ENCODE peak calls at places on chromosomes 6 and 20, in four cellular contexts. One of them, this sample, is unnamed.

GRCh38 chr6:147624946-147625515 is 116.5 kb downstream of the SAMD5 start:
- DNase-seq in fibroblast of the aortic adventitia: no peak
- DNase-seq in lower lobe of right lung: no peak
- DNase-seq in upper lobe of left lung: no peak
- DNase-seq in this sample: no peak

GRCh38 chr6:135519343-135519742 is 21.8 kb upstream of the AHI1 start:
- DNase-seq in fibroblast of the aortic adventitia: no peak
- DNase-seq in lower lobe of right lung: no peak
- DNase-seq in upper lobe of left lung: no peak
- DNase-seq in this sample: no peak

GRCh38 chr6:33742837-33743236 is 3.9 kb downstream of the IP6K3 start:
- DNase-seq in fibroblast of the aortic adventitia: no peak
- DNase-seq in lower lobe of right lung: no peak
- DNase-seq in upper lobe of left lung: no peak
- DNase-seq in this sample: no peak

GRCh38 chr6:35370124-35370741 is 27.9 kb downstream of the PPARD start:
- DNase-seq in fibroblast of the aortic adventitia: peak
- DNase-seq in lower lobe of right lung: peak
- DNase-seq in upper lobe of left lung: peak
- DNase-seq in this sample: peak

GRCh38 chr20:24747015-24747712 is 201.9 kb upstream of the CST7 start:
- DNase-seq in fibroblast of the aortic adventitia: no peak
- DNase-seq in lower lobe of right lung: no peak
- DNase-seq in upper lobe of left lung: peak
- DNase-seq in this sample: no peak

GRCh38 chr6:41937881-41938574 is 3.6 kb downstream of the CCND3 start:
- DNase-seq in fibroblast of the aortic adventitia: peak
- DNase-seq in lower lobe of right lung: no peak
- DNase-seq in upper lobe of left lung: peak
- DNase-seq in this sample: no peak

GRCh38 chr6:142570221-142570671 is 268.4 kb downstream of the ADGRG6 start:
- DNase-seq in fibroblast of the aortic adventitia: peak
- DNase-seq in lower lobe of right lung: no peak
- DNase-seq in upper lobe of left lung: peak
- DNase-seq in this sample: peak

GRCh38 chr20:38196592-38196991 is 31.5 kb upstream of the TGM2 start:
- DNase-seq in fibroblast of the aortic adventitia: peak
- DNase-seq in lower lobe of right lung: peak
- DNase-seq in upper lobe of left lung: peak
- DNase-seq in this sample: peak

GRCh38 chr6:126170875-126171489 is 168.9 kb upstream of the CENPW start:
- DNase-seq in fibroblast of the aortic adventitia: peak
- DNase-seq in lower lobe of right lung: no peak
- DNase-seq in upper lobe of left lung: no peak
- DNase-seq in this sample: peak

GRCh38 chr20:49775229-49775693 is 37.4 kb upstream of the SLC9A8 start:
- DNase-seq in fibroblast of the aortic adventitia: peak
- DNase-seq in lower lobe of right lung: peak
- DNase-seq in upper lobe of left lung: peak
- DNase-seq in this sample: peak

GRCh38 chr6:70411948-70412796 is 1.1 kb upstream of the FAM135A start:
- DNase-seq in fibroblast of the aortic adventitia: no peak
- DNase-seq in lower lobe of right lung: no peak
- DNase-seq in upper lobe of left lung: no peak
- DNase-seq in this sample: no peak

GRCh38 chr6:166728884-166729530 is 102.0 kb upstream of the RPS6KA2 start:
- DNase-seq in fibroblast of the aortic adventitia: no peak
- DNase-seq in lower lobe of right lung: no peak
- DNase-seq in upper lobe of left lung: no peak
- DNase-seq in this sample: no peak

GRCh38 chr20:24950128-24950835 is 1.2 kb downstream of the CST7 start:
- DNase-seq in fibroblast of the aortic adventitia: no peak
- DNase-seq in lower lobe of right lung: no peak
- DNase-seq in upper lobe of left lung: no peak
- DNase-seq in this sample: no peak

GRCh38 chr6:31945507-31946369 is at the start of gene CFB:
- DNase-seq in fibroblast of the aortic adventitia: peak
- DNase-seq in lower lobe of right lung: peak
- DNase-seq in upper lobe of left lung: peak
- DNase-seq in this sample: peak

GRCh38 chr6:26205625-26206574 is 118.7 kb downstream of the HFE start:
- DNase-seq in fibroblast of the aortic adventitia: peak
- DNase-seq in lower lobe of right lung: no peak
- DNase-seq in upper lobe of left lung: no peak
- DNase-seq in this sample: peak

GRCh38 chr6:43929511-43929910 is 159.5 kb downstream of the VEGFA start:
- DNase-seq in fibroblast of the aortic adventitia: no peak
- DNase-seq in lower lobe of right lung: peak
- DNase-seq in upper lobe of left lung: no peak
- DNase-seq in this sample: no peak

GRCh38 chr6:30259140-30260035 is 46.2 kb upstream of the TRIM26 start:
- DNase-seq in fibroblast of the aortic adventitia: peak
- DNase-seq in lower lobe of right lung: peak
- DNase-seq in upper lobe of left lung: peak
- DNase-seq in this sample: peak

GRCh38 chr20:46087161-46087560 is 2.6 kb downstream of the NCOA5 start:
- DNase-seq in fibroblast of the aortic adventitia: peak
- DNase-seq in lower lobe of right lung: no peak
- DNase-seq in upper lobe of left lung: no peak
- DNase-seq in this sample: peak

GRCh38 chr20:58797371-58798050 is 53.2 kb downstream of the GNAS-AS1 start:
- DNase-seq in fibroblast of the aortic adventitia: no peak
- DNase-seq in lower lobe of right lung: no peak
- DNase-seq in upper lobe of left lung: no peak
- DNase-seq in this sample: no peak

GRCh38 chr6:148016013-148016412 is 326.6 kb upstream of the SASH1 start:
- DNase-seq in fibroblast of the aortic adventitia: no peak
- DNase-seq in lower lobe of right lung: no peak
- DNase-seq in upper lobe of left lung: peak
- DNase-seq in this sample: no peak

GRCh38 chr6:129659590-129660345 is 50.2 kb downstream of the ARHGAP18 start:
- DNase-seq in fibroblast of the aortic adventitia: no peak
- DNase-seq in lower lobe of right lung: no peak
- DNase-seq in upper lobe of left lung: no peak
- DNase-seq in this sample: no peak

GRCh38 chr20:2658414-2659354 is 5.3 kb downstream of the IDH3B start:
- DNase-seq in fibroblast of the aortic adventitia: no peak
- DNase-seq in lower lobe of right lung: no peak
- DNase-seq in upper lobe of left lung: no peak
- DNase-seq in this sample: peak

GRCh38 chr6:170188571-170189001 is 102.3 kb downstream of the DLL1 start:
- DNase-seq in fibroblast of the aortic adventitia: no peak
- DNase-seq in lower lobe of right lung: no peak
- DNase-seq in upper lobe of left lung: no peak
- DNase-seq in this sample: no peak

DNA sequence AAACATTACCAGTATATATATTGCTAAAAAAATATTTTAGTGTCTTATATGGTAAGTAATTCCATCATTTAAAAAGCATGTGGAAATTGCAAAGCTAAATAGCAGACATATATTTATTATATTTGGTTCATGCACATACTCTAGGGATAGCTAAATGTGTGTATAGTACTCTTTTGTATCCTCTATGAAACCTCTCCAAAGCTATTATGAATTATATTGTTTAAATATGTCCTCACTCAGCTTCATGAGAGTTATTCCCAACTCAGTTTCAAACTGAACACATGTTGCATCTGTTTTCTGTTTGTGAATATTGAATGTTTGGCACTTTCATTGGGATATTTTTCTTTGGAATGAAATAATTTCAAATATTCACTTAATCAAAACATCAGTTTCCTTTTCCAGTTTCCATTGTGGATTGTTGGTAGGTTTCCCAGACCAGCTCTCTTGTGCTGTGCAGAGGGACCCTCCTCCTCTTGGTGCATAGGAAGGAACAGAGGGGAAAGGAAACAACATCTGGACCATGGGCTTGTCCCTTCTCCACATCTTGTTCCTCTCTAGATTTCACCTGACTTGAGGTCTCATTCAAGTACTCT is 46.7 kb downstream of the HDAC2 start:
- DNase-seq in fibroblast of the aortic adventitia: peak
- DNase-seq in lower lobe of right lung: no peak
- DNase-seq in upper lobe of left lung: no peak
- DNase-seq in this sample: no peak
- TF ChIP-seq CTCF in fibroblast of the aortic adventitia: no peak
- TF ChIP-seq CTCF in lower lobe of right lung: no peak
- TF ChIP-seq CTCF in upper lobe of left lung: no peak
- TF ChIP-seq CTCF in this sample: no peak

GRCh38 chr6:108543165-108543940 is 17.4 kb upstream of the FOXO3 start:
- DNase-seq in fibroblast of the aortic adventitia: no peak
- DNase-seq in lower lobe of right lung: no peak
- DNase-seq in upper lobe of left lung: no peak
- DNase-seq in this sample: no peak

GRCh38 chr6:108544586-108544985 is 16.1 kb upstream of the FOXO3 start:
- DNase-seq in fibroblast of the aortic adventitia: peak
- DNase-seq in lower lobe of right lung: no peak
- DNase-seq in upper lobe of left lung: no peak
- DNase-seq in this sample: no peak

GRCh38 chr6:108546079-108547049 is 14.4 kb upstream of the FOXO3 start:
- DNase-seq in fibroblast of the aortic adventitia: no peak
- DNase-seq in lower lobe of right lung: no peak
- DNase-seq in upper lobe of left lung: no peak
- DNase-seq in this sample: no peak

GRCh38 chr6:108541843-108542795 is 18.6 kb upstream of the FOXO3 start:
- DNase-seq in fibroblast of the aortic adventitia: peak
- DNase-seq in lower lobe of right lung: peak
- DNase-seq in upper lobe of left lung: peak
- DNase-seq in this sample: peak
- H3K4me3 ChIP-seq in fibroblast of the aortic adventitia: no peak
- H3K4me3 ChIP-seq in lower lobe of right lung: no peak
- H3K4me3 ChIP-seq in upper lobe of left lung: no peak
- H3K4me3 ChIP-seq in this sample: no peak

DNA sequence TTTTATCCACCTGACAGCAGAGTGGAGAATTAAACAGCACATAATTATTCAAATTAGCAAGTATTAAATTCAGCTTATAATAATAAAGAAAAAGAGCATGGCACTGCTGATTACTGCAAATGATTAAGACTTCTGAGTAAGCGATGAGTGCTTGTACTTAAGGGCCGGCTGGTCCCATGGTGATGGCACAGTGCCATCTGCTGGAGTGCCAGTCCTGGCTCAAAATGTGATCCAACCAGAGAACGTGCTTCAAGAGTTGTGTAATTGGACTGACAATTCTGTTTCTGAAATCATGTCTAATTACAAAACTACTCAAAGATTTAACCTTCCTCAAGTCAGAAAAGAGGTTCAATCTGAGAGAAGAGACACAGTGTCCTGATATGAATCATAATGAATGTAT is 181.6 kb upstream of the RGS17 start:
- DNase-seq in fibroblast of the aortic adventitia: peak
- DNase-seq in lower lobe of right lung: peak
- DNase-seq in upper lobe of left lung: peak
- DNase-seq in this sample: peak
- TF ChIP-seq CTCF in fibroblast of the aortic adventitia: peak
- TF ChIP-seq CTCF in lower lobe of right lung: peak
- TF ChIP-seq CTCF in upper lobe of left lung: no peak
- TF ChIP-seq CTCF in this sample: peak

GRCh38 chr6:71888720-71889340 is 2.5 kb downstream of the RIMS1 start:
- DNase-seq in fibroblast of the aortic adventitia: no peak
- DNase-seq in lower lobe of right lung: no peak
- DNase-seq in upper lobe of left lung: no peak
- DNase-seq in this sample: no peak

GRCh38 chr6:71886184-71887005 is at the start of gene RIMS1:
- DNase-seq in fibroblast of the aortic adventitia: peak
- DNase-seq in lower lobe of right lung: no peak
- DNase-seq in upper lobe of left lung: no peak
- DNase-seq in this sample: no peak

GRCh38 chr6:71887744-71888115 is 1.4 kb downstream of the RIMS1 start:
- DNase-seq in fibroblast of the aortic adventitia: no peak
- DNase-seq in lower lobe of right lung: no peak
- DNase-seq in upper lobe of left lung: no peak
- DNase-seq in this sample: no peak

GRCh38 chr6:71889366-71889765 is 3.0 kb downstream of the RIMS1 start:
- DNase-seq in fibroblast of the aortic adventitia: no peak
- DNase-seq in lower lobe of right lung: no peak
- DNase-seq in upper lobe of left lung: no peak
- DNase-seq in this sample: no peak

DNA sequence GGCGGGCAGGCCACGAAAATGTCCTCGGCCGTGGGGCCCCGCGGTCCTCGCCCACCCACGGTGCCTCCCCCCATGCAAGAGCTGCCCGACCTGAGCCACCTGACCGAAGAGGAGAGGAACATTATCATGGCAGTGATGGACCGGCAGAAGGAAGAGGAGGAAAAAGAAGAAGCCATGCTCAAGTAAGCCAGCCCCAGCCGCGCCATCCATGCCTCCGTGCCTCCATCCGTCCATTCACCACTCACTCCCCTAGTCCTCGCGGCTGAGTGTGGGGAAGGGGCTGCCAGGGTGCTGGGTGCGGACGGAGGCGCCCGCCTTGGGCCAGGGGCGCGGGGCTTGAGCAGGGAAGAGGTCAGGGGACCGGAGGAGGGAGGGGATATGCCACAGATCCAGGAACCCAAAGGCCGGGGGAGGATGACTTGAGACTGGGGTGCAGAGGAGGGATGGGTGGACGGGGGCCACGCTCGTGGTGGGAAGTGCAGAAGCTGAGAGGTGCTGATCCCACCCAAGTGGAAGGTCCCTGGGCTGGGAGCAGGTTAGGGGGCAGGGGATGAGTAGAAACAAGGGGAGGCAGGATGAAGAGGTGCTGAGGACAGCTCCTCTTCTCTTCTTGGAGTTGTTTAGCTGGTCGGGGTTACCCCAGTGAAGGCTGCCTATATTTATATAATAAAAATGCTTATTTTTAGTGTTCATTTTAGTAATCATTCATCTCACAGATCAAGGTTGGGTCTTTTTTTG is 825 bp downstream of the RIMS1 start:
- DNase-seq in fibroblast of the aortic adventitia: no peak
- DNase-seq in lower lobe of right lung: no peak
- DNase-seq in upper lobe of left lung: no peak
- DNase-seq in this sample: no peak
- H3K4me3 ChIP-seq in fibroblast of the aortic adventitia: peak
- H3K4me3 ChIP-seq in lower lobe of right lung: peak
- H3K4me3 ChIP-seq in upper lobe of left lung: peak
- H3K4me3 ChIP-seq in this sample: no peak